ENCODE peak calls at places on chromosomes 12 and 14, in five cellular contexts. I is effector CD8-positive, alpha-beta T cell; E is kidney epithelial cell; P is frontal cortex; H is left kidney. O is an unnamed sample.
A peak's percentile ranks its signal among the peaks of the same experiment; 100 is the strongest.

GRCh38 chr12:47408171-47408871 is 297.5 kb downstream of the RPAP3 start:
- DNase-seq in P (no peak), I (peak; percentile 2), H (peak; percentile 31), E (no peak), O (no peak)

GRCh38 chr12:106227641-106228319 is 20.0 kb downstream of the CKAP4 start:
- DNase-seq in E (no peak), I (peak; percentile 28), H (no peak), P (no peak), O (no peak)

GRCh38 chr12:52331833-52332232 is 10.6 kb upstream of the KRT83 start:
- DNase-seq in E (no peak), P (no peak), H (no peak), I (no peak), O (no peak)

GRCh38 chr14:87175175-87175574 is 817.8 kb downstream of the GALC start:
- DNase-seq in H (no peak), P (no peak), I (no peak), E (no peak), O (no peak)

GRCh38 chr12:109730306-109731145 is 16.9 kb downstream of the FAM222A start:
- DNase-seq in E (no peak), H (no peak), I (no peak), P (no peak), O (no peak)

GRCh38 chr12:112185093-112185923 is 59.9 kb downstream of the TRAFD1 start:
- DNase-seq in I (no peak), H (no peak), E (no peak), P (no peak), O (no peak)

GRCh38 chr14:36805116-36805515 is 143.5 kb downstream of the PAX9 start:
- DNase-seq in H (peak; percentile 76), I (no peak), E (no peak), P (no peak), O (no peak)

GRCh38 chr14:93998871-93999403 is 1.8 kb downstream of the CCDC197 start:
- DNase-seq in P (no peak), I (no peak), H (no peak), E (no peak), O (no peak)

GRCh38 chr12:42332301-42332894 is 6.4 kb downstream of the PPHLN1 start:
- DNase-seq in P (peak; percentile 44), I (no peak), E (no peak), H (peak; percentile 64), O (no peak)

GRCh38 chr14:81269100-81269978 is 48.6 kb upstream of the GTF2A1 start:
- DNase-seq in E (peak; percentile 43), I (no peak), P (peak; percentile 72), H (peak; percentile 94), O (peak; percentile 61)

GRCh38 chr14:94322648-94323570 is at the start of gene SERPINA6:
- DNase-seq in H (peak; percentile 39), E (peak; percentile 75), I (no peak), P (no peak), O (peak; percentile 61)

GRCh38 chr12:968561-968960 is 19.1 kb upstream of the RAD52 start:
- DNase-seq in P (no peak), I (no peak), H (no peak), E (no peak), O (no peak)

GRCh38 chr14:99624024-99624423 is 20.0 kb upstream of the CCDC85C start:
- DNase-seq in I (no peak), P (no peak), H (no peak), E (no peak), O (no peak)

GRCh38 chr12:108273217-108273616 is 65.9 kb downstream of the CMKLR1 start:
- DNase-seq in H (no peak), I (no peak), P (no peak), E (no peak), O (no peak)

GRCh38 chr14:93970967-93971634 is 5.3 kb downstream of the ASB2 start:
- DNase-seq in P (no peak), E (no peak), H (peak; percentile 53), I (no peak), O (no peak)

GRCh38 chr12:51270067-51270846 is at the start of gene SMAGP:
- DNase-seq in H (peak; percentile 92), I (peak; percentile 28), E (no peak), P (peak; percentile 46), O (no peak)

GRCh38 chr12:98388126-98388525 is 127.3 kb upstream of the TMPO start:
- DNase-seq in E (no peak), H (no peak), P (no peak), I (no peak), O (no peak)

GRCh38 chr12:8045952-8046944 is 13.7 kb downstream of the FOXJ2 start:
- DNase-seq in I (peak; percentile 66), E (no peak), H (peak; percentile 89), P (peak; percentile 78), O (no peak)